ENCODE peak calls at places on chromosome 16, in four cellular contexts. J is GM12891, D is SK-N-SH, R is GM12892. H is an unnamed sample.

GRCh38 chr16:77683845-77684526 is 38.3 kb upstream of the NUDT7 start:
- DNase-seq in J (no peak), D (peak), R (no peak), H (no peak)

GRCh38 chr16:23694707-23695373 is 16.2 kb downstream of the PLK1 start:
- DNase-seq in J (no peak), D (peak), R (no peak), H (peak)

GRCh38 chr16:35574454-35575431 is 2115.3 kb downstream of the TP53TG3F start:
- DNase-seq in J (no peak), D (peak), R (no peak), H (no peak)

GRCh38 chr16:85667841-85668413 is 20.8 kb downstream of the GINS2 start:
- DNase-seq in J (no peak), D (no peak), R (no peak), H (no peak)

GRCh38 chr16:82980810-82981209 is 354.0 kb downstream of the CDH13 start:
- DNase-seq in J (no peak), D (no peak), R (no peak), H (no peak)

GRCh38 chr16:69526831-69527655 is 38.7 kb upstream of the NFAT5 start:
- DNase-seq in J (no peak), D (no peak), R (no peak), H (no peak)

GRCh38 chr16:13873835-13874438 is 46.0 kb upstream of the ERCC4 start:
- DNase-seq in J (no peak), D (peak), R (no peak), H (peak)

GRCh38 chr16:86836503-86837125 is 258.3 kb downstream of the FOXL1 start:
- DNase-seq in J (no peak), D (no peak), R (no peak), H (no peak)

GRCh38 chr16:23773339-23773738 is 18.5 kb downstream of the CHP2 start:
- DNase-seq in J (no peak), D (no peak), R (no peak), H (no peak)

GRCh38 chr16:84281077-84281476 is 13.6 kb upstream of the WFDC1 start:
- DNase-seq in J (no peak), D (peak), R (no peak), H (no peak)

GRCh38 chr16:11916524-11917285 is 949 bp upstream of the GSPT1 start:
- DNase-seq in J (no peak), D (no peak), R (no peak), H (no peak)

GRCh38 chr16:4936181-4936990 is 562 bp downstream of the PPL start:
- DNase-seq in J (peak), D (peak), R (no peak), H (no peak)

GRCh38 chr16:57904101-57904500 is 66.8 kb downstream of the CNGB1 start:
- DNase-seq in J (no peak), D (no peak), R (no peak), H (no peak)

DNA sequence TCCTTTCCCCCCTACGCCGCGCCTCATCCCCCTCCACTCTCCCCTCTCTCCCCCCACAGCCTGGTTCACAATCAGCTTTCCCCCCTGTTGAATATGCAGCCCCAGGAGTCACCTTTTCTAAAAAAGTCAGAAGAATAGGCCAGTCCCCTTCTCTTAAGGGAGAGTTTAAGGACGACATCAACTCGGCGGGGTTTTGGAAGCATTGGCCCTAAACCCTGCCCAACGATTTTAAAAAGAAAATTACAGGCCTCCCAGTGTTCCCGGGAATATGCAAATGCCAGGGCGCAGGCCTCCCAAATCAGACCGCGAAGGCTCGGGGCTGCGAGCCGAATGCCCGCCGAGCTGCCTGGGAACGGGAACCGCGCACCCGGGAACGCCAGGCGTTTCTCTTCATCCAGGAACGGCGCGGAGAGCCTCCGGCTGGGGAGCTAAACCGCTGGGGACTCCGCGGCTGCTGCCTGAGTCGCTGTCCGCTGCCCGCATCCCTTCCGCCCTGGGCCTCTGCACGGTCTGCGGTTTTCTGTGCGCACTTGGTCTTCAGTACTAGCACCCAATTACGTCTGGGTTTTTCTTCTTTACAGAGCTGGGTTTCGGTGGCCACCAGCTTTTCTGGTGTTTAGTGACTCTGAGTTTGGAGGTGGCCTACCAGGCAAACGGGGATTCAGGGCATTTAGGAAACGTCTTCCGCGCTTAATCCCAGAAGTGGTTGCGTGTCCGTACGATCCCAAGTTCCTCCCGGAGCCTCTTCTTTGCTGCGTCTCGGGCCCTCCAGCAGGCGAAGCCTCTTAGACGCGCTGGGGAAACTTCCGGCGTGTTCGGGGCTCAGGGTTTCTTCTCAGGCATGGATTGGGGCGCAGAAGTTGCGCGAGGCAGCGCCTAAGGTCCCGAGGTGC is 5.7 kb downstream of the IRX5 start:
- DNase-seq in J (no peak), D (no peak), R (no peak), H (no peak)
- TF ChIP-seq TAF1 in J (no peak), D (no peak), R (no peak), H (no peak)

DNA sequence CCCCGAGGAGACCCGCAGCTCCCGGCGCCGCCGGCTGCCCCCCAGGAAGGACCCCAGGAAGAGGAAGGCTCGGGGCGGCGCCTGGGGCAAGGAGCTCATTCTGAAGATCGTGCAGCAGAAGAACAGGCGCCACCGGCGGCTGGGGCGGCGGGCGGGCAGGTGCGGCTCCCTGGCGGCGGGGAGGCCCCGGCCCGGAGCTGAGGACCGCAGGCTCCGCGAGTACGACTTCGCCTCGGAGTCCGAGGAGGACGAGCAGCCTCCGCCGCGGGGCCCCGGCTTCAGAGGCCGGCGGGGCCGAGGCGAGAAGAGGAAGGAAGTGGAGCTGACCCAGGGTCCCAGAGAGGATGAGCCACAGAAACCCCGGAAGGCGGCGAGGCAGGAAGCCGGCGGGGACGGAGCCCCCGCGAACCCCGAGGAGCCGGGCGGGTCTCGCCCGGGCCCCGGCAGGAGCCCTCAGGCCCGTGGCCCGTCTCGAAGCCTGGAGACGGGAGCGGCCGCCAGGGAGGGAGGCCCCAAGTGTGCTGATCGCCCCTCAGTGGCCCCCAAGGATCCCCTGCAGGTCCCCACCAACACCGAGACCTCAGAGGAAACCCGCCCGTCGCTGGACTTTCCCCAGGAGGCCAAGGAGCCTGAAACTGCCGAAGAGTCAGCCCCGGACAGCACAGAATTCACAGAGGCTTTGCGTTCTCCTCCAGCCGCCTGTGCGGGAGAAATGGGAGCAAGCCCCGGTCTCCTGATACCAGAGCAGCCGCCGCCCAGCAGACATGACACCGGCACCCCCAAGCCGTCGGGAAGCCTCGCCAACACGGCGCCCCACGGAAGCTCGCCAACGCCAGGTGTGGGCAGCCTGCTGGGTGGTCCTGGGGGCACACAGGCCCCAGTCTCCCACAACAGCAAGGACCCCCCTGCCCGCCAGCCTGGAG is 22.3 kb upstream of the ZFPM1 start:
- DNase-seq in J (peak), D (no peak), R (peak), H (peak)
- TF ChIP-seq TAF1 in J (no peak), D (no peak), R (no peak), H (no peak)

GRCh38 chr16:27444470-27444869 is 42.5 kb downstream of the IL21R start:
- DNase-seq in J (no peak), D (no peak), R (no peak), H (no peak)
- TF ChIP-seq TAF1 in J (no peak), D (no peak), R (no peak), H (no peak)

DNA sequence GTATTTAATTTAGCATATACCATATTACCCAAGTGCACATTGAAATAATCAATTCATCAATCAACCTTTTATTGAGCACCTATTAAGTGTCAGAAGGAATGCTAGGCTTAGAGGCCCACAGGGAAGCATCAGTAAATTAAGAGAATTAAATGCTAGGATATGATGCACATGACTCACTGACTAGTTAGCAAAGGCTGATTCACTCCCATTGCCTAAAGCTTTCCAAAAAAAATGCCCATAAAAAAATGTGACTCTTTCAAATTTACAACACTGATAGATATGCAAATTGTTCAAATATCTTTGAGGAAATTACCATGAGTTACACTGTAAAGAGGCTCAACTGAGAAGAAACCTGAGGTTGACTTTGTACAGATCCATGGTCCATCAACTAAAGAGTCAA is 883.3 kb downstream of the CDH11 start:
- DNase-seq in J (no peak), D (no peak), R (no peak), H (no peak)
- TF ChIP-seq TAF1 in J (no peak), D (no peak), R (no peak), H (no peak)

GRCh38 chr16:19857593-19857992 is 27.1 kb downstream of the GPRC5B start:
- DNase-seq in J (no peak), D (no peak), R (no peak), H (no peak)

GRCh38 chr16:19859603-19860002 is 25.0 kb downstream of the GPRC5B start:
- DNase-seq in J (no peak), D (no peak), R (no peak), H (no peak)

GRCh38 chr16:19859166-19859565 is 25.5 kb downstream of the GPRC5B start:
- DNase-seq in J (no peak), D (no peak), R (no peak), H (no peak)

GRCh38 chr16:19858654-19859018 is 26.0 kb downstream of the GPRC5B start:
- DNase-seq in J (no peak), D (no peak), R (no peak), H (no peak)

GRCh38 chr16:19858006-19858653 is 26.5 kb downstream of the GPRC5B start:
- DNase-seq in J (no peak), D (no peak), R (no peak), H (no peak)
- TF ChIP-seq TAF1 in J (no peak), D (no peak), R (no peak), H (no peak)

H was measured in H1.